ENCODE peak calls at places on chromosomes 13 and 19, in four cellular contexts. One of them, this sample, is unnamed.

GRCh38 chr13:70394149-70394548 is 285.9 kb upstream of the KLHL1 start:
- DNase-seq in transverse colon: no peak
- DNase-seq in suprapubic skin: no peak
- DNase-seq in stomach: no peak
- DNase-seq in this sample: no peak

GRCh38 chr19:7981661-7982060 is 23.8 kb downstream of the ELAVL1 start:
- DNase-seq in transverse colon: no peak
- DNase-seq in suprapubic skin: no peak
- DNase-seq in stomach: no peak
- DNase-seq in this sample: no peak

GRCh38 chr19:5829567-5830315 is 9.8 kb downstream of the FUT6 start:
- DNase-seq in transverse colon: no peak
- DNase-seq in suprapubic skin: no peak
- DNase-seq in stomach: no peak
- DNase-seq in this sample: no peak

GRCh38 chr13:104773775-104774174 is 1707.6 kb upstream of the SLC10A2 start:
- DNase-seq in transverse colon: no peak
- DNase-seq in suprapubic skin: no peak
- DNase-seq in stomach: no peak
- DNase-seq in this sample: no peak

GRCh38 chr19:31266196-31266595 is 83.0 kb downstream of the TSHZ3 start:
- DNase-seq in transverse colon: no peak
- DNase-seq in suprapubic skin: peak; percentile 13
- DNase-seq in stomach: no peak
- DNase-seq in this sample: no peak

GRCh38 chr19:11581740-11582139 is 4.3 kb upstream of the ACP5 start:
- DNase-seq in transverse colon: peak; percentile 25
- DNase-seq in suprapubic skin: no peak
- DNase-seq in stomach: no peak
- DNase-seq in this sample: no peak

GRCh38 chr13:114122591-114123211 is 9.7 kb downstream of the RASA3 start:
- DNase-seq in transverse colon: no peak
- DNase-seq in suprapubic skin: no peak
- DNase-seq in stomach: no peak
- DNase-seq in this sample: no peak

GRCh38 chr19:35673121-35673804 is 6.9 kb downstream of the UPK1A start:
- DNase-seq in transverse colon: peak; percentile 35
- DNase-seq in suprapubic skin: no peak
- DNase-seq in stomach: peak; percentile 43
- DNase-seq in this sample: peak; percentile 20

GRCh38 chr19:49340069-49340864 is 5.1 kb downstream of the CD37 start:
- DNase-seq in transverse colon: peak; percentile 75
- DNase-seq in suprapubic skin: peak; percentile 81
- DNase-seq in stomach: peak; percentile 84
- DNase-seq in this sample: no peak

GRCh38 chr19:55546822-55547614 is 1.7 kb upstream of the SBK3 start:
- DNase-seq in transverse colon: peak; percentile 55
- DNase-seq in suprapubic skin: peak; percentile 82
- DNase-seq in stomach: peak; percentile 81
- DNase-seq in this sample: peak; percentile 53
- TF ChIP-seq POLR2AphosphoS5 in transverse colon: no peak
- TF ChIP-seq POLR2AphosphoS5 in suprapubic skin: no peak
- TF ChIP-seq POLR2AphosphoS5 in stomach: peak; percentile 64
- TF ChIP-seq POLR2AphosphoS5 in this sample: no peak

DNA sequence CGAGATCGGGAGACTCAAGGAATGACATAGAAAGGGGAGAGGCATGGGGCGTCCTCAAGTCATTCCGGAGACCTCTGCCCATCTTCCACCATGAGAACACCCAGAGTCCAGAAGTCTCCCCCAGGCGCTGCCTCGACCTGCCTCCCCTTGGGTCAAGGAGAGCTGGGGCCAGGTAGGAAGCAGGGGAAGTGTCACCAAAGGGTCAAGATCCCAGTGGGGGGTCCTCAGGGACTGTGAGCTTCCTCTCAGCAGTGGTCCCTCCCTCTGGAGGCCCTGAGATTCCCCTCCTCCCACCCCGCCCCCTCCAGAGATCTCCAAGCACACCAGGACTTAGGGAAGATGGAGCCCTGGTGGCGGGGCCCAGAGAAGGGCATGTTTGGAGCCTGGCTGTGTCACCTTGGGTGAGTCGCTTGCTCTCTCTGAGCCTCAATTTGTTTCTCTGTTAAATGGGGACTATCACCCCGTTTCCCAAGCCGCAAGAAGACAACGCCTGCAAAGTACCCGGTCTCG is 919 bp downstream of the DACT3 start:
- DNase-seq in transverse colon: no peak
- DNase-seq in suprapubic skin: peak; percentile 68
- DNase-seq in stomach: no peak
- DNase-seq in this sample: no peak
- H3K4me3 ChIP-seq in transverse colon: peak overlapping the region; percentile 55
- H3K4me3 ChIP-seq in suprapubic skin: peak overlapping the region; percentile 65
- H3K4me3 ChIP-seq in stomach: peak overlapping the region; percentile 67
- H3K4me3 ChIP-seq in this sample: peak overlapping the region; percentile 41

GRCh38 chr19:952049-952679 is 26.3 kb downstream of the ARID3A start:
- DNase-seq in transverse colon: no peak
- DNase-seq in suprapubic skin: no peak
- DNase-seq in stomach: no peak
- DNase-seq in this sample: no peak

GRCh38 chr19:952680-953500 is 27.1 kb downstream of the ARID3A start:
- DNase-seq in transverse colon: peak; percentile 68
- DNase-seq in suprapubic skin: no peak
- DNase-seq in stomach: no peak
- DNase-seq in this sample: no peak

GRCh38 chr19:954672-955494 is 29.0 kb downstream of the ARID3A start:
- DNase-seq in transverse colon: peak; percentile 51
- DNase-seq in suprapubic skin: peak; percentile 51
- DNase-seq in stomach: no peak
- DNase-seq in this sample: no peak

GRCh38 chr19:954272-954671 is 28.4 kb downstream of the ARID3A start:
- DNase-seq in transverse colon: no peak
- DNase-seq in suprapubic skin: peak; percentile 53
- DNase-seq in stomach: no peak
- DNase-seq in this sample: no peak

GRCh38 chr19:953501-954271 is 27.9 kb downstream of the ARID3A start:
- DNase-seq in transverse colon: no peak
- DNase-seq in suprapubic skin: peak; percentile 49
- DNase-seq in stomach: no peak
- DNase-seq in this sample: no peak
- H3K4me1 ChIP-seq in transverse colon: peaks cover 43% of the 10 kb centered on the region
- H3K4me1 ChIP-seq in suprapubic skin: peaks cover 14% of the 10 kb centered on the region
- H3K4me1 ChIP-seq in stomach: peaks cover 12% of the 10 kb centered on the region
- H3K4me1 ChIP-seq in this sample: peaks cover 23% of the 10 kb centered on the region

DNA sequence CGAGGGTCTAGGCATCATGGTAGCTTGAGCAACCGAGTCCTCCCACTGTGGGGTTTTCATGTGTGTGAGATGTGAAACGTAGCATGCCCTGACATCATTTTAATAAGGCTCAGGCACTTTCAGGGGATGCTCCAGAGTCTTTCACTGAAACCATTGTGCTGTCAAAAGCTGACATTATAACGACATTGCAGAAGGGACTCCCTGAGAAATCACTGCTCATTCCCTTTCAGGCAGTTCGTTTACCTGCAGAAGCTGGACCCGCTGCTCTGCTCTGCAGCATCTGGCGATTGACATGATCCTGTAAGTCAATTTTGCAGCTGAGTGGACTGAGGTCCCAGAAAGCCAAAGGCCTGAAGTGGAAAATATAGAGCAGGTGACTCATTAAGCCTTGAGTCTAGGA is 53.9 kb upstream of the CNMD start:
- DNase-seq in transverse colon: no peak
- DNase-seq in suprapubic skin: no peak
- DNase-seq in stomach: no peak
- DNase-seq in this sample: no peak
- TF ChIP-seq POLR2AphosphoS5 in transverse colon: no peak
- TF ChIP-seq POLR2AphosphoS5 in suprapubic skin: no peak
- TF ChIP-seq POLR2AphosphoS5 in stomach: no peak
- TF ChIP-seq POLR2AphosphoS5 in this sample: no peak

GRCh38 chr13:49216334-49216733 is 3.8 kb upstream of the MLNR start:
- DNase-seq in transverse colon: no peak
- DNase-seq in suprapubic skin: no peak
- DNase-seq in stomach: no peak
- DNase-seq in this sample: no peak

GRCh38 chr13:49213997-49214916 is 5.9 kb upstream of the MLNR start:
- DNase-seq in transverse colon: no peak
- DNase-seq in suprapubic skin: no peak
- DNase-seq in stomach: no peak
- DNase-seq in this sample: no peak

GRCh38 chr13:49213539-49213938 is 6.6 kb upstream of the MLNR start:
- DNase-seq in transverse colon: no peak
- DNase-seq in suprapubic skin: no peak
- DNase-seq in stomach: no peak
- DNase-seq in this sample: no peak

GRCh38 chr13:49217962-49218492 is 2.1 kb upstream of the MLNR start:
- DNase-seq in transverse colon: no peak
- DNase-seq in suprapubic skin: no peak
- DNase-seq in stomach: no peak
- DNase-seq in this sample: no peak

DNA sequence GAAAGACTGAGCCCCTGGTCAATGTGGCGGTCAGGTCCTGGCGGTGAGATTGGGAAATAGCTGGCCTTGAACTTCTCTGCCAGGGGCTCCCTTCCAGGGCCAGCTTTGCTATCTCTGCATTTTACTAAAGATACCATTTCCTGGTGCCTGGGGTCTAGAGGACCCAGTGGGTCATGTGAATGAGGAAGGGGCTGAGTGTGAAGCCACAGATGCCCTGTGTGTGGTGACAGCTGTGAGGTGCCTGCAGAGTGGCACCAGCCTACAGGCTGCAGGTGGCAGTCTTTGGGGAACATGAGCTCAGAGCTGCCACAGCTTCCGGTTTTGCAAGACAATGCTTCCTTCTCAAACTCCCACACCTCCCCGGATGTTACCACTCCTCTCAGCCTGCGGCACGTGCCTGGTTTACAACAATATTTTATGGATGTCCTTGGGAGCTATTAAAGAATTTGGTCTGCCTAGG is 5.2 kb upstream of the MLNR start:
- DNase-seq in transverse colon: peak; percentile 45
- DNase-seq in suprapubic skin: no peak
- DNase-seq in stomach: peak; percentile 42
- DNase-seq in this sample: no peak
- H3K4me3 ChIP-seq in transverse colon: no peak overlapping the region
- H3K4me3 ChIP-seq in suprapubic skin: no peak overlapping the region
- H3K4me3 ChIP-seq in stomach: no peak overlapping the region
- H3K4me3 ChIP-seq in this sample: no peak overlapping the region